ENCODE peak calls at places on chromosomes 1 and 21, in four cellular contexts. P is HCT116, T is HepG2, J is GM12878. Z is an unnamed sample.

GRCh38 chr21:16457498-16457897 is 727.7 kb downstream of the USP25 start:
- DNase-seq in T (no peak), J (no peak), P (no peak), Z (no peak)

GRCh38 chr1:67630438-67631045 is 54.5 kb upstream of the GADD45A start:
- DNase-seq in P (no peak), T (no peak), J (no peak), Z (no peak)

GRCh38 chr1:205879974-205880373 is 30.0 kb upstream of the PM20D1 start:
- DNase-seq in T (no peak), P (no peak), J (no peak), Z (no peak)

GRCh38 chr1:179178965-179179364 is 50.5 kb downstream of the ABL2 start:
- DNase-seq in P (no peak), T (no peak), J (no peak), Z (no peak)

GRCh38 chr1:36223373-36223995 is 759 bp upstream of the THRAP3 start:
- DNase-seq in T (no peak), J (peak; percentile 39), P (no peak), Z (peak; percentile 45)

GRCh38 chr1:237527761-237528160 is 363.0 kb downstream of the ZP4 start:
- DNase-seq in T (no peak), P (no peak), J (no peak), Z (no peak)

GRCh38 chr1:9211291-9211811 is 23.2 kb upstream of the H6PD start:
- DNase-seq in J (no peak), P (no peak), T (peak; percentile 52), Z (peak; percentile 36)

GRCh38 chr21:43985690-43986251 is 26.3 kb upstream of the TRAPPC10 start:
- DNase-seq in P (no peak), T (no peak), J (no peak), Z (peak; percentile 63)

GRCh38 chr1:181128592-181129497 is 40.3 kb downstream of the IER5 start:
- DNase-seq in T (no peak), J (no peak), P (no peak), Z (peak; percentile 51)
- TF ChIP-seq ZNF274 in T (no peak), J (no peak), P (no peak), Z (no peak)

DNA sequence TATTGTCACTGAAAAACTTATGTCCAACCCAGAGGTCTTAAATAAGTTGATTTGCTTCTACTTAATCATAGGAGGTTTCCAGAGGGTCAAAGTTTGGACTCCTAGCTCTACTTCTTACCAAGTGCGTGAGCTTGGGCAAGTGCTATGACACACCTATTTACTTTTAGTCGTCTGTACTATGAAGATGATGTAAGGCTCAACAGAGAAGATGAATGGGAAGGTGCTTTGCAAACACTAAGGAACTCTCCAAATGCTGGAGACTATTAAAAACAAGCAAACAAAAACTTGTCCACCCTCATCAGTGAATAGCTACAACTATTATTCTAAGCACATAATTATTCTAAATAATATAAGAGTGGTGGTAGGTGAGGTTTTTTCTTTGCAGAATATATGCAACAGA is 232.3 kb upstream of the USP24 start:
- DNase-seq in T (peak; percentile 35), J (no peak), P (no peak), Z (no peak)
- TF ChIP-seq REST in T (peak; percentile 57), J (no peak), P (peak; percentile 7), Z (no peak)

GRCh38 chr1:150820710-150821521 is 12.9 kb upstream of the CTSK start:
- DNase-seq in T (no peak), P (no peak), J (no peak), Z (no peak)
- TF ChIP-seq ZNF274 in T (no peak), P (no peak), J (no peak), Z (no peak)

DNA sequence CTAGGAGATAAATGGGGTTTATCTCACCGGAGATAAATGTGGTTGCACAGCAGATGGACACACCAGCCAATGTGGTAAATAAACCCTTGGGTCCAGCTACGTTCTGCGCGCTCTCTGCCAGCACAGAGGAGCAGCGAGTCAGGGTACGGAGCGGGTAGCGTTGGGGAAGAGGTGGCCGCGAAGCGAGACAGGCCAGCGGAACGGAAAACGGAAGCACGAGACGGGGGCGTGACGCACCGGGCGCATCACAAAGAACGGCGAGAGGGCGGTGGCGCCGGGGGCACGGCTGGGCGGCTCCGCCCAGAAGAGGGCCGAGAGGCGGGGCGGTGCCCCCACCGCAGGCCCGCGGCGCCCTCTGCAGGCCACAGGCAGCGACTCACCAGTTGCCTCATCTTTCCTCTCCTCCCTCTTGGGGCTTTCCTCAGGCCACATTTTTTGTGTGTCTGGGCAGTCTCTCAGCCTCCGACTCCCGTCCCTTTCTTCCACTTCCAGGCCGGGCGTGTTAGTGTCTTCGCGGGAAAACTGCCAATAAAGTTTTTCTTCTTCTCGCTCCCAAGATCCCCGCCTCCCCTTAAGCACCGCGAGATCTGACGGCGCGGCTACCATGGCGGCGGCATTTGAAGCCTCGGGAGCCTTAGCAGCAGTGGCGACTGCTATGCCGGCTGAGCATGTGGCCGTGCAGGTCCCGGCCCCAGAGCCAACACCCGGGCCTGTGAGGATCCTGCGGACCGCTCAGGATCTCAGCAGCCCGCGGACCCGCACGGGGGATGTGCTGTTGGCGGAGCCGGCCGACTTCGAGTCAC is at the start of gene DDX20:
- DNase-seq in P (peak; percentile 92), T (peak; percentile 94), J (peak; percentile 80), Z (peak; percentile 96)
- TF ChIP-seq REST in P (no peak), T (no peak), J (no peak), Z (no peak)

DNA sequence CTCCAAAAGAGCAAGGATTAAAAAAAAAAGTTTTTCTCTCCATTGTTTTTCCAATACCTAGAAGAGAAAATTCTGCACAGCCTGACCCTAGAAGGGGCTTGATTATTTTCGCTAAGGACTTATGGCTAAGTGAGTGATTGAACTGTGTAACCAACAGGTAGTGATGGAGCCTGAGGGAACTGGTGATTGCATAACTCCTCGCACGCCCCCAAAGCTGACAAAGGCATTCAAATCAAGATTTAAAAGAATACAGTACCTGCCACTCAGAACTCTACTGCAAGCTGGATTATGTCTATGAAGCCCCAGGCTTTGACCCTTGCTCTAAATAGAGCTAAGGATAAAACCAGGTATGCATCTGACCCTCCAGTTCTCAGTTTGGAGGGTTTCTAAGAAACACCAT is 34.8 kb downstream of the FGGY start:
- DNase-seq in P (no peak), J (no peak), T (no peak), Z (no peak)
- TF ChIP-seq ZNF274 in P (no peak), J (no peak), T (no peak), Z (no peak)

DNA sequence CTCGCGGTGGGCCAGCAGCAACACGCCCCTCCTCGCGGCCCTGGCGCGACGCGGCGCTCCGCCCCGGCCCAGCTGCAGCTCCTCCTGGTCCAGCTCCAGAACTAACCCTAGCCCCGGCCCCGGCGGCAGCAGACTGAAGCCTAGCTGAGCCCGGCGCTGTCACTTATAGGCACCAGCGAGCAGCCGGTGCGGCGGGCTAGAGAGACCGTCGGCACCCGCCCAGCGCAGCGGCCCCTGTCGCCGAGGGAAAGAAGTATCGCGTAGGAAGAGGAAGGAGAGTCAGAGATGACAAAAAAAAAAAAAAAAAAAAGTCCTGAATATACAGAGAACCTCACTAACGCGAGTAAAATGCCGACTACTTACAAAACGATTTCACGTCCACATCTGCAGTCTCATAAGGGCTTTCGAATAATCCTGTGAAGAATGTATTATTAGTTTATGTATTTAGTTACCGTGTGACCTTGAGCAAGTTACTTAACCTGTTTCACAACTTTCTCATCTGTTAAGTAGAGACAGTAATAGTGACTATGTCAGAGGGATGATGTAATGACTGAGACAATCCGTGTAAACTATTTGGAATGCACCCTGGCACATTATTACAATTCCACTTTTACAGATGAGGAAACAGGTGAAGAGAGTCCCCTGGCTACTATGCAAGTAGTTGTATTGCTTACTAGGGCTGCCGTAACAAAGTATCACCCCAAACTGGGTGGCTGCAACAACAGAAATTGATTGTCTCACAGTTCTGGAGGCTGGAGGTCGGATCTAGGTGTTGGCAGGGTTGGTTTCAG is at the start of gene SLC9A1:
- DNase-seq in J (peak; percentile 75), P (peak; percentile 76), T (peak; percentile 85), Z (peak; percentile 94)
- TF ChIP-seq REST in J (peak; percentile 66), P (no peak), T (peak; percentile 86), Z (peak; percentile 59)

Z was measured in K562.